ENCODE peak calls at places on chromosome 5, in five cellular contexts. A is CD4-positive, CD25-positive, alpha-beta regulatory T cell; H is adrenal gland; O is right atrium auricular region; Y is mammary epithelial cell. X is an unnamed sample.

GRCh38 chr5:674630-675011 is 18.5 kb downstream of the TPPP start:
- DNase-seq in H (peak; percentile 5), O (no peak), Y (no peak), A (no peak), X (no peak)

GRCh38 chr5:112419596-112420110 is 576 bp upstream of the EPB41L4A start:
- DNase-seq in A (no peak), Y (peak; percentile 61), H (peak; percentile 78), O (peak; percentile 63), X (no peak)

GRCh38 chr5:33324667-33325307 is 116.0 kb upstream of the TARS1 start:
- DNase-seq in A (no peak), O (no peak), Y (no peak), H (no peak), X (no peak)

GRCh38 chr5:103881560-103881959 is 319.0 kb upstream of the NUDT12 start:
- DNase-seq in O (no peak), A (no peak), Y (no peak), H (no peak), X (no peak)

GRCh38 chr5:73230264-73231244 is 57.6 kb downstream of the TMEM174 start:
- DNase-seq in O (no peak), A (no peak), Y (no peak), H (no peak), X (no peak)

GRCh38 chr5:134328619-134329018 is 38.4 kb downstream of the CDKL3 start:
- DNase-seq in H (no peak), O (no peak), Y (no peak), A (no peak), X (no peak)

GRCh38 chr5:149583394-149583793 is 2.1 kb downstream of the ARHGEF37 start:
- DNase-seq in Y (no peak), O (no peak), H (peak; percentile 29), A (no peak), X (no peak)

GRCh38 chr5:96087939-96088338 is 126.3 kb upstream of the ELL2 start:
- DNase-seq in O (no peak), Y (no peak), A (no peak), H (no peak), X (no peak)

GRCh38 chr5:16931334-16932110 is 4.6 kb downstream of the MYO10 start:
- DNase-seq in O (no peak), A (no peak), Y (no peak), H (no peak), X (no peak)

GRCh38 chr5:55101556-55102276 is 730 bp upstream of the GZMA start:
- DNase-seq in O (no peak), A (peak; percentile 46), H (no peak), Y (no peak), X (no peak)

GRCh38 chr5:94968507-94969095 is 316.3 kb downstream of the MCTP1 start:
- DNase-seq in O (no peak), A (peak; percentile 11), H (peak; percentile 20), Y (peak; percentile 53), X (no peak)

GRCh38 chr5:180194410-180195345 is 14.3 kb downstream of the RASGEF1C start:
- DNase-seq in Y (no peak), O (no peak), A (no peak), H (no peak), X (no peak)

DNA sequence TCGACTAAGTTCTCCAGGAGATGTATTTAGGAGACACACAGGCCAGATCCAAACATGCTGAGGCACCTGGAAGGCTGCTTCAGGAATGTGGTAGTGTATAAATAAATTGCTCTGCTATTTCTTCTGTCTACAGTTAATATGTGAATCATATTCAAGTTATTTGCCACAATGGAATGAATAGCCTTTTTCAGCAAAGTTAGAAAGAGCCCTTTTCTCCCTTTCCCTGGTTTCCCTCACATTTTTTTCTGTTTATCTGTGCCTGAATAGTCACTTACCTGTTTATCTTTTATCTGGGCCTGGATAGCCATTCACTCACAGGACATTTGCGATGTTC is 44.1 kb upstream of the CLINT1 start:
- DNase-seq in H (no peak), A (no peak), Y (peak; percentile 52), O (no peak), X (no peak)
- H3K27ac ChIP-seq in H (no peak overlapping the region), A (no peak overlapping the region), Y (peak overlapping the region; percentile 12), O (no peak overlapping the region), X (no peak overlapping the region)

DNA sequence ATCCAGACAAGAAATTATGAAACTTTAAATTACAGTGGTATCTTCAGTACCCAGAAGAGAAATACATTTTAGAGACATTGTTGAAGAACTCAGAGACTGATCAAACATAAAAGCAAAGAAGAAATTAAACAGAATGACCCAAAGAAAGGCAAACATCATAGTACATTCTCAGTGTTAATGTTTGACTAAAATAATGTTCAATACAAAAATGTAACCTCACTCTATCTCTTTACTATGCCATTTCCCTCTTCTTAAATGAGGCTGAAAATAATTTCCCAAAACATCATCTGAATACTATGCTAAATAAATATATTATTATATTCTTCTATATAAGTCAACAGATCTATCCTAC is 22.8 kb downstream of the TMEM161B start:
- DNase-seq in Y (no peak), A (no peak), H (no peak), O (no peak), X (no peak)
- H3K27ac ChIP-seq in Y (no peak overlapping the region), A (no peak overlapping the region), H (no peak overlapping the region), O (no peak overlapping the region), X (no peak overlapping the region)

GRCh38 chr5:119322312-119322947 is 33.4 kb upstream of the TNFAIP8 start:
- DNase-seq in Y (no peak), H (no peak), O (no peak), A (no peak), X (no peak)

GRCh38 chr5:119324842-119325241 is 31.0 kb upstream of the TNFAIP8 start:
- DNase-seq in O (no peak), A (no peak), Y (no peak), H (no peak), X (no peak)

GRCh38 chr5:119322948-119323629 is 32.7 kb upstream of the TNFAIP8 start:
- DNase-seq in A (no peak), Y (peak; percentile 19), O (no peak), H (no peak), X (no peak)

GRCh38 chr5:119321569-119322311 is 34.1 kb upstream of the TNFAIP8 start:
- DNase-seq in Y (no peak), A (no peak), H (no peak), O (no peak), X (no peak)

DNA sequence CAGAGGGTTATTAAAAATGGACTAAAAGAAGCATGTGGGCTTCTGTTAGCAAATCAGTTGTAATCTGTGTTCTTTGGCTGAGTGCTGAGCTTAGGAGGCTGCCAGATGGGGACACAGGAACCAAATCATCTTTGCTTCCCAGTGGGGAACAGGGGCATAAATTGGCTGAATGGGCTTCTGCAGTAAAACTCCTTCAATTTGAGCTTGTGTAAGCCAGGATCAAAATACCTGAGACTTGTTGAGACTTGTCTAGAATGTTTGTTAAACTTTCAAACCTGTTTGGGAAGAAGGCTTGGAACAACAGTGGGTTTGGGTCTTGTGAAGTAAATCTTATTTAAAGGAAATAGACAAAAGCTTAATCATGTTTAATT is 32.2 kb upstream of the TNFAIP8 start:
- DNase-seq in Y (peak; percentile 83), H (no peak), A (no peak), O (no peak), X (no peak)
- H3K27ac ChIP-seq in Y (peak overlapping the region; percentile 93), H (peak overlapping the region; percentile 31), A (peak overlapping the region; percentile 48), O (peak overlapping the region; percentile 10), X (no peak overlapping the region)

GRCh38 chr5:143601917-143602333 is 198.4 kb upstream of the NR3C1 start:
- DNase-seq in O (no peak), A (no peak), H (peak; percentile 7), Y (no peak), X (no peak)
- H3K27ac ChIP-seq in O (no peak overlapping the region), A (no peak overlapping the region), H (no peak overlapping the region), Y (no peak overlapping the region), X (no peak overlapping the region)

GRCh38 chr5:67771221-67771620 is 444.3 kb upstream of the PIK3R1 start:
- DNase-seq in A (no peak), Y (no peak), H (no peak), O (no peak), X (no peak)
- H3K27ac ChIP-seq in A (no peak overlapping the region), Y (no peak overlapping the region), H (no peak overlapping the region), O (no peak overlapping the region), X (no peak overlapping the region)